ENCODE peak calls at places on chromosomes 5 and 9, in eight cellular contexts. One of them, this sample, is unnamed.

GRCh38 chr9:4796988-4797956 is 4.5 kb downstream of the RCL1 start:
- DNase-seq in HCT116: peak
- DNase-seq in tibial artery: no peak
- DNase-seq in nephron progenitor cell: peak
- DNase-seq in colonic mucosa: peak
- DNase-seq in mesothelial cell of epicardium: no peak
- DNase-seq in lung: no peak
- DNase-seq in endothelial cell: peak
- DNase-seq in this sample: no peak

GRCh38 chr5:10352404-10353240 is 873 bp upstream of the MARCHF6 start:
- DNase-seq in HCT116: no peak
- DNase-seq in tibial artery: no peak
- DNase-seq in mesothelial cell of epicardium: peak
- DNase-seq in endothelial cell: peak
- DNase-seq in nephron progenitor cell: no peak
- DNase-seq in colonic mucosa: peak
- DNase-seq in lung: no peak
- DNase-seq in this sample: no peak

GRCh38 chr5:140181525-140181924 is 6.5 kb downstream of the CYSTM1 start:
- DNase-seq in lung: no peak
- DNase-seq in endothelial cell: no peak
- DNase-seq in tibial artery: no peak
- DNase-seq in HCT116: no peak
- DNase-seq in colonic mucosa: no peak
- DNase-seq in nephron progenitor cell: no peak
- DNase-seq in mesothelial cell of epicardium: no peak
- DNase-seq in this sample: no peak

GRCh38 chr9:5510360-5510931 is at the start of gene PDCD1LG2:
- DNase-seq in nephron progenitor cell: no peak
- DNase-seq in tibial artery: no peak
- DNase-seq in mesothelial cell of epicardium: no peak
- DNase-seq in HCT116: no peak
- DNase-seq in lung: no peak
- DNase-seq in endothelial cell: no peak
- DNase-seq in colonic mucosa: no peak
- DNase-seq in this sample: no peak

GRCh38 chr5:6358434-6358820 is 19.9 kb downstream of the MED10 start:
- DNase-seq in nephron progenitor cell: no peak
- DNase-seq in lung: no peak
- DNase-seq in mesothelial cell of epicardium: no peak
- DNase-seq in tibial artery: no peak
- DNase-seq in endothelial cell: no peak
- DNase-seq in HCT116: no peak
- DNase-seq in colonic mucosa: no peak
- DNase-seq in this sample: no peak

GRCh38 chr5:171666815-171667214 is 118.8 kb upstream of the SMIM23 start:
- DNase-seq in endothelial cell: no peak
- DNase-seq in mesothelial cell of epicardium: no peak
- DNase-seq in nephron progenitor cell: no peak
- DNase-seq in HCT116: no peak
- DNase-seq in lung: no peak
- DNase-seq in tibial artery: no peak
- DNase-seq in colonic mucosa: no peak
- DNase-seq in this sample: no peak

GRCh38 chr5:134846641-134846960 is 833 bp downstream of the C5orf24 start:
- DNase-seq in lung: no peak
- DNase-seq in mesothelial cell of epicardium: no peak
- DNase-seq in HCT116: no peak
- DNase-seq in endothelial cell: no peak
- DNase-seq in colonic mucosa: no peak
- DNase-seq in tibial artery: no peak
- DNase-seq in nephron progenitor cell: no peak
- DNase-seq in this sample: no peak

GRCh38 chr5:137751869-137752491 is 2.2 kb downstream of the HNRNPA0 start:
- DNase-seq in mesothelial cell of epicardium: no peak
- DNase-seq in HCT116: peak
- DNase-seq in lung: no peak
- DNase-seq in endothelial cell: peak
- DNase-seq in tibial artery: peak
- DNase-seq in nephron progenitor cell: no peak
- DNase-seq in colonic mucosa: peak
- DNase-seq in this sample: no peak

GRCh38 chr9:136292591-136293448 is 11.1 kb downstream of the CCDC187 start:
- DNase-seq in lung: no peak
- DNase-seq in mesothelial cell of epicardium: no peak
- DNase-seq in endothelial cell: no peak
- DNase-seq in tibial artery: no peak
- DNase-seq in colonic mucosa: no peak
- DNase-seq in nephron progenitor cell: no peak
- DNase-seq in HCT116: no peak
- DNase-seq in this sample: no peak

GRCh38 chr5:73693573-73694061 is 67.6 kb downstream of the ARHGEF28 start:
- DNase-seq in HCT116: no peak
- DNase-seq in lung: no peak
- DNase-seq in colonic mucosa: no peak
- DNase-seq in tibial artery: no peak
- DNase-seq in nephron progenitor cell: no peak
- DNase-seq in mesothelial cell of epicardium: no peak
- DNase-seq in endothelial cell: peak
- DNase-seq in this sample: no peak

GRCh38 chr5:150497274-150497988 is 10.5 kb upstream of the NDST1 start:
- DNase-seq in HCT116: peak
- DNase-seq in tibial artery: peak
- DNase-seq in endothelial cell: no peak
- DNase-seq in lung: peak
- DNase-seq in colonic mucosa: no peak
- DNase-seq in mesothelial cell of epicardium: no peak
- DNase-seq in nephron progenitor cell: peak
- DNase-seq in this sample: no peak

GRCh38 chr5:130032807-130033206 is 128.5 kb downstream of the CHSY3 start:
- DNase-seq in tibial artery: peak
- DNase-seq in endothelial cell: no peak
- DNase-seq in mesothelial cell of epicardium: no peak
- DNase-seq in lung: no peak
- DNase-seq in nephron progenitor cell: no peak
- DNase-seq in colonic mucosa: no peak
- DNase-seq in HCT116: no peak
- DNase-seq in this sample: no peak

GRCh38 chr9:134908524-134909364 is 9.0 kb downstream of the FCN1 start:
- DNase-seq in tibial artery: peak
- DNase-seq in nephron progenitor cell: no peak
- DNase-seq in colonic mucosa: peak
- DNase-seq in HCT116: no peak
- DNase-seq in lung: no peak
- DNase-seq in mesothelial cell of epicardium: peak
- DNase-seq in endothelial cell: no peak
- DNase-seq in this sample: no peak

DNA sequence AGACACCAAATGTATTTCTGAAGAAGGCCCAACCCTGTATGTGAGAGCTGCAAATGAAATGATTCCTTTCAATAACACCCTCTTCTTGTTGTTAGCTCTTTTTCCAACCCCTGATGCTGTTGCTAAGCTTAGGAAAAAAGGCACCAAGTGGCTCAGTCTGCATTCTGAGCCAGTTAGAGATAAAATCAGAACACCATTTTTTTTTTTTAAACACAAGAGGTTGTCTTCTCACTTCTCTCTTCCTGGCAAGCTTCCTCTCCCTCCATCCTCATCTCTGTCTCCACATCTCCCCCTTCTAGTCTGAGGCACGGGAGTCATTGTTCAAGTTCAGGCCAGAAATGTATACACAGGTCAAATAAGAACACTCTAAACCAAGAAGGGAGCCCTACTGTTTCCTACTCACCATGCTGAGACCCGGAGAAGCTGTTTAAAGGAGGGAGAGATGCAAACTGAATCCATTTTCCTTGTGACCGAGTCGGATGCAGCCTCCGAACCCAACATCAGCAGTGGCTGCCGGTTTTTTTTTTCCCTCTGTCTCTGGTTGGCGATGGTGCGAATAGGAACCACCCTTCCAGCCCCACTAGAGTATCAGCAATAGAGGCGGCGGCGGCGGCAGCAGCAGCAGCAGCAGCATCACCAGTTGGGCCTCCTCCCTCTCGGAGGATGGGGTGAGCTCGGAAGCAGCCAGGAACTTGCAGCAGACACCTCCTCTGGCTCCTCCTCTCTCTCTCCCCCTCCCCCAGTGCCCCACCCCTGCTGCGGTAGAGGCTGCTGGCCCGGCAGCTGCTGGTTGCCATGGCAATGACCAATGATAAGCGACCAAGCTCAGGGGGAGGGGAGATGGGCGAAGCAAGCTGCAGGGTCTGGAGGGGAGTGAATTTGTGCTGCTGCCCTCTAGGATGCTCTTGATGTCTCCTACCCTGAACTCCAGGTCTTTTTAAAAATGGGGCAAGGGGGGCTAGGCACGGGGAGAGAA is at the start of gene JAKMIP2:
- DNase-seq in lung: peak
- DNase-seq in nephron progenitor cell: peak
- DNase-seq in colonic mucosa: peak
- DNase-seq in mesothelial cell of epicardium: peak
- DNase-seq in endothelial cell: peak
- DNase-seq in tibial artery: peak
- DNase-seq in HCT116: no peak
- DNase-seq in this sample: peak
- TF ChIP-seq CTCF in lung: no peak
- TF ChIP-seq CTCF in nephron progenitor cell: no peak
- TF ChIP-seq CTCF in colonic mucosa: no peak
- TF ChIP-seq CTCF in mesothelial cell of epicardium: no peak
- TF ChIP-seq CTCF in endothelial cell: no peak
- TF ChIP-seq CTCF in tibial artery: no peak
- TF ChIP-seq CTCF in HCT116: no peak
- TF ChIP-seq CTCF in this sample: no peak

GRCh38 chr5:58274199-58274598 is 185.7 kb downstream of the PLK2 start:
- DNase-seq in tibial artery: no peak
- DNase-seq in colonic mucosa: no peak
- DNase-seq in mesothelial cell of epicardium: no peak
- DNase-seq in nephron progenitor cell: no peak
- DNase-seq in HCT116: no peak
- DNase-seq in lung: no peak
- DNase-seq in endothelial cell: no peak
- DNase-seq in this sample: no peak
- TF ChIP-seq CTCF in tibial artery: no peak
- TF ChIP-seq CTCF in colonic mucosa: no peak
- TF ChIP-seq CTCF in mesothelial cell of epicardium: no peak
- TF ChIP-seq CTCF in nephron progenitor cell: no peak
- TF ChIP-seq CTCF in HCT116: no peak
- TF ChIP-seq CTCF in lung: no peak
- TF ChIP-seq CTCF in endothelial cell: no peak
- TF ChIP-seq CTCF in this sample: no peak

DNA sequence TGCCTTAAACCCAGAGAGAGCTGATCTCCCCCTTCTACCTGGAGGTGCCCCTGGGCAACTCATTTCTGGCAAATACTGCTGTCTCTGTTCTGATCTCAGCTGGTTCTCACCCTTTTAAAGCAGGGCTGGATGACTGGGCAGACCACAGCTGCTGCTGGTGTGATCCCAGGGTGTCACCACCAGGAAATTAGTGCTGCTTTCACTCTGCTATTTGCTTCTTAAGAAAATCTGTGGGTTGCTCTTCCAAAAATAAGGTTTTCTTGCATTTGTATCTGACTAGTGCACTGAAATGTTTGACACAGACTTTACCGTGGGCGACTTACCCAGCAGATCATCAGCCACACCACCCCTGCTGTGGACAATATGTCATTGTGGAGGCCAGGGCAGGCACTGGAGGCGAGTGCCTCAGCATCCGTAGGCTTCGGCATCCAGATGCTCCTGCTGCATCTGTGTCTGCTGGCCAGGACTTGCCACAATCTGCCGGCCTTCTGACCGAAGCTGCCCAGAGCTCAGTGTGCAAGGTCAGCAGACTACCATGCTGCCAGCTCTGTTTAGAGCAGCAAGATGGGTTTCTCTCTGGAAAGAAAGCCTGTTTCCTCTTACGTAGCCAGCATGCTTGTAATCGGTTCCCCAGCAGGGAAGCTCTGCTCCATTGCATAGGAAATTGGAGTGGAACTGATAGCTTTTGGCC is 13.6 kb downstream of the ARHGAP26 start:
- DNase-seq in colonic mucosa: no peak
- DNase-seq in tibial artery: peak
- DNase-seq in endothelial cell: no peak
- DNase-seq in HCT116: no peak
- DNase-seq in lung: no peak
- DNase-seq in mesothelial cell of epicardium: no peak
- DNase-seq in nephron progenitor cell: peak
- DNase-seq in this sample: no peak
- TF ChIP-seq CTCF in colonic mucosa: no peak
- TF ChIP-seq CTCF in tibial artery: no peak
- TF ChIP-seq CTCF in endothelial cell: no peak
- TF ChIP-seq CTCF in HCT116: no peak
- TF ChIP-seq CTCF in lung: no peak
- TF ChIP-seq CTCF in mesothelial cell of epicardium: no peak
- TF ChIP-seq CTCF in nephron progenitor cell: no peak
- TF ChIP-seq CTCF in this sample: no peak

GRCh38 chr9:116002181-116002580 is 151.4 kb upstream of the PAPPA start:
- DNase-seq in nephron progenitor cell: no peak
- DNase-seq in HCT116: no peak
- DNase-seq in endothelial cell: no peak
- DNase-seq in mesothelial cell of epicardium: no peak
- DNase-seq in colonic mucosa: no peak
- DNase-seq in lung: no peak
- DNase-seq in tibial artery: no peak
- DNase-seq in this sample: no peak

GRCh38 chr9:115998661-115999060 is 154.9 kb upstream of the PAPPA start:
- DNase-seq in mesothelial cell of epicardium: no peak
- DNase-seq in endothelial cell: no peak
- DNase-seq in HCT116: no peak
- DNase-seq in tibial artery: no peak
- DNase-seq in colonic mucosa: no peak
- DNase-seq in lung: no peak
- DNase-seq in nephron progenitor cell: no peak
- DNase-seq in this sample: no peak

GRCh38 chr9:115999498-115999897 is 154.1 kb upstream of the PAPPA start:
- DNase-seq in mesothelial cell of epicardium: no peak
- DNase-seq in HCT116: no peak
- DNase-seq in tibial artery: no peak
- DNase-seq in colonic mucosa: no peak
- DNase-seq in endothelial cell: no peak
- DNase-seq in nephron progenitor cell: no peak
- DNase-seq in lung: no peak
- DNase-seq in this sample: no peak

GRCh38 chr9:116002624-116003023 is 151.0 kb upstream of the PAPPA start:
- DNase-seq in endothelial cell: no peak
- DNase-seq in mesothelial cell of epicardium: no peak
- DNase-seq in colonic mucosa: no peak
- DNase-seq in HCT116: no peak
- DNase-seq in lung: no peak
- DNase-seq in nephron progenitor cell: no peak
- DNase-seq in tibial artery: no peak
- DNase-seq in this sample: no peak

DNA sequence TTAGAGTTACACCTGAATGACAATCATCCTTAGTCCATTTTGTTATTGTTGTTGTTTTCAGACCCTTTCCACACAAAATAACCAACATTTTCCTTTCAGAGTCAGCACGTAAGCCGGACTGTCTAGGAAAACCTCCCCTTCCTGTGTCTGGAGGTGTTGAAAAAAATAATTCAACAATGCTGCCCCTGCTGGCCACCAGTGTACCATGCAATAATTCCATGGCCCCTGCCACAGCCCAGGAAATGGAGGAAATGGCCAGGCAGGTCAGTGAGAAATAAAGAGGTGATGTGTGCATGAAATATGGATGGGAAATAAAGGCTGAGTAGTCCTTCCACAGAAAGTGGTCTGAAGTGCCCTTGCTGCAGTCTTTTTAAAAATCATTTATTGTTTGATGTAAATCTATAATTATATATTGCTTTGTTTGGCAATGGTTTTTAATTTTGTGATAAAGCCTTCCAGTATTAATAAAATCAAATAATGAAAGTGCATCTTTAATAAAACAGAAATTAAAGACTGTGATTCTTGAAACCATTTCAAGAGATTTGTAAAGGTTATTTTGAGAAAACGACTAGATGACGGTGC is 152.8 kb upstream of the PAPPA start:
- DNase-seq in nephron progenitor cell: peak
- DNase-seq in colonic mucosa: peak
- DNase-seq in mesothelial cell of epicardium: no peak
- DNase-seq in tibial artery: no peak
- DNase-seq in HCT116: peak
- DNase-seq in lung: no peak
- DNase-seq in endothelial cell: peak
- DNase-seq in this sample: no peak
- TF ChIP-seq CTCF in nephron progenitor cell: peak
- TF ChIP-seq CTCF in colonic mucosa: peak
- TF ChIP-seq CTCF in mesothelial cell of epicardium: peak
- TF ChIP-seq CTCF in tibial artery: peak
- TF ChIP-seq CTCF in HCT116: peak
- TF ChIP-seq CTCF in lung: no peak
- TF ChIP-seq CTCF in endothelial cell: peak
- TF ChIP-seq CTCF in this sample: no peak

This sample was measured in activated B cell treated with CpG ODN at 0.5 μM for 24 hours.